ENCODE peak calls at places on chromosomes 5 and 9, in six cellular contexts. O is GM10248, P is transverse colon, B is NB4, K is AG10803, G is fibroblast of lung. R is an unnamed sample.

GRCh38 chr5:112174959-112175594 is 244.0 kb downstream of the EPB41L4A start:
- DNase-seq in O (peak), P (no peak), B (peak), K (peak), G (peak), R (peak)

GRCh38 chr5:23013395-23013994 is 160.4 kb upstream of the CDH12 start:
- DNase-seq in O (no peak), P (no peak), B (no peak), K (no peak), G (peak), R (no peak)

GRCh38 chr5:55364537-55365055 is 56.8 kb downstream of the MTREX start:
- DNase-seq in O (peak), P (no peak), B (no peak), K (no peak), G (no peak), R (no peak)

GRCh38 chr9:116589392-116590354 is 97.4 kb upstream of the TRIM32 start:
- DNase-seq in O (peak), P (no peak), B (peak), K (peak), G (peak), R (no peak)

GRCh38 chr5:148383564-148384388 is at the start of gene FBXO38:
- DNase-seq in O (peak), P (peak), B (peak), K (peak), G (peak), R (peak)

GRCh38 chr5:15014809-15015208 is 143.2 kb upstream of the ANKH start:
- DNase-seq in O (no peak), P (no peak), B (no peak), K (peak), G (no peak), R (no peak)

GRCh38 chr5:29193972-29194371 is 1999.5 kb upstream of the CDH6 start:
- DNase-seq in O (no peak), P (no peak), B (no peak), K (no peak), G (no peak), R (no peak)

GRCh38 chr9:94805585-94805984 is 79.1 kb downstream of the AOPEP start:
- DNase-seq in O (no peak), P (peak), B (peak), K (peak), G (peak), R (no peak)

GRCh38 chr5:116473706-116474105 is 100.9 kb downstream of the SEMA6A start:
- DNase-seq in O (no peak), P (no peak), B (no peak), K (no peak), G (no peak), R (no peak)

GRCh38 chr9:123296174-123296573 is 27.8 kb upstream of the STRBP start:
- DNase-seq in O (no peak), P (no peak), B (no peak), K (no peak), G (no peak), R (no peak)

GRCh38 chr5:127275641-127276193 is 14.9 kb upstream of the MEGF10 start:
- DNase-seq in O (no peak), P (no peak), B (no peak), K (no peak), G (no peak), R (no peak)

GRCh38 chr9:107280543-107280942 is 2.5 kb upstream of the RAD23B start:
- DNase-seq in O (no peak), P (no peak), B (no peak), K (no peak), G (no peak), R (no peak)

GRCh38 chr5:27854243-27854852 is 816.0 kb upstream of the CDH9 start:
- DNase-seq in O (no peak), P (no peak), B (no peak), K (no peak), G (no peak), R (no peak)

GRCh38 chr9:95719354-95719753 is 156.1 kb upstream of the ERCC6L2 start:
- DNase-seq in O (no peak), P (peak), B (no peak), K (no peak), G (no peak), R (no peak)

GRCh38 chr5:170390472-170390871 is 1.3 kb upstream of the KCNMB1 start:
- DNase-seq in O (no peak), P (no peak), B (no peak), K (no peak), G (no peak), R (no peak)

DNA sequence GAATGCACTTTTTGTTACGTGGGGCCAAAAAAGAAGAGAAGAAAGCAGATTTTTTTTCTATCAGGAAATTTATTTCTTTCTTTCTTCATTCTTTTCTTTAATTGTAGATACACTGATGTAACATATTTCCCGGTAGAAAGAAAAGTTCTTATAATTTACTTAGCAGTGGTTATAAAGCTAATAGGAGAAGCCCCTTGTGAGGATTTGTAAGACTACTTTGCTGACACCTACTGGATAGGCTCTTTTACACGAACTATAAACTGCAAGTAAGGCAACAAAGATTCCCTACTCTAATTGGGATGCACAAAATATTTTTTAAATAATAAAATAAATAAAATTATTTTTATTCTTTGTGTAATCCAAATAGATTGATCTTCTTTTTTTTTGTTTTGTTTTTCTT is 284.4 kb downstream of the DNAH5 start:
- DNase-seq in O (no peak), P (no peak), B (peak), K (peak), G (no peak), R (no peak)
- TF ChIP-seq CTCF in O (no peak), P (no peak), B (no peak), K (peak), G (no peak), R (peak)

GRCh38 chr5:132839426-132840301 is 9.2 kb upstream of the SHROOM1 start:
- DNase-seq in O (no peak), P (peak), B (peak), K (peak), G (peak), R (no peak)
- TF ChIP-seq CTCF in O (no peak), P (no peak), B (no peak), K (no peak), G (no peak), R (no peak)

DNA sequence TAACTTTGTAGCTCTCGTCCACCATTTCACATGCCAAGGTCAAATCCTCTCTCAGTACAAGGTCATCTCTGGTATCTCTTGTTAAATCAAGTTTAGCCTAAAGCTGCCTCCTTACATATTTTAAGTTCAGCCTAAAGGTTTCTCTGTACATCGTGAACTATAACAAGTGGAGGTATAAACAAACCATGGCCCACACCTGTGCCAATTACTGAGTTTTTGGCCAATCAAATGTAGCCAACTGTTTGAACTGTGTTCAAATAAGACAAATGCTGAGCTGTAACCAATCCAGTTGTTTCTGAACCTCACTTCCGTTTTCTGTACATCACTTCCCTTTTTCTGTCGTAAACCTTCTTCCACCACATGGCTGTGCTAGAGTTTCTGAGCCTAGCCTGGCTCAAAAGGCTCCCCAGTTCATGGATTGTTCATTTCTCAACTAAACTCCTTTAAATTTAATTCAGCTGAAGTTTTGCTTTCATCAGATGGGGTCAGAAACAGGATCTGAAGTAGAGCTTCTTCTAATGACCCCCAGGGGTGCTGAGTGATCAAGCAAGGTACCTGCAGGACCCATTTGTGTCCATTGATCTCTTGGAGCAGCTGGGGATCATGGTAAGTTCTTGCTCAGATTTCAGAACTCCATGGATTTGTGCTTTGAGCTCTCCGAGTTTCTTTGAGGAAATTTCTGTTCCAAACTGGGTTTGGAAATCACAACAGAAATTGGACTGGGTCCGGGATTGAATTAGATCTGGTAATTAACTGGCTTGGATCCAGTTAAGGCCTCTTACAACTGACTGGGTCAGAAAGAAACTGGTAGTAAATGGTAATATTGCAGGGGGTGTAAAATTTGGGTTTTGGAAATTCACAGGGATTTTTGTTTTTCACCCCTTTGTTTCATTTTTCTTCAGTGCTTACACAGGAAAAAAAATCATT is 11.0 kb upstream of the NANS start:
- DNase-seq in O (no peak), P (no peak), B (peak), K (no peak), G (no peak), R (no peak)
- TF ChIP-seq CTCF in O (peak), P (no peak), B (no peak), K (no peak), G (no peak), R (no peak)

DNA sequence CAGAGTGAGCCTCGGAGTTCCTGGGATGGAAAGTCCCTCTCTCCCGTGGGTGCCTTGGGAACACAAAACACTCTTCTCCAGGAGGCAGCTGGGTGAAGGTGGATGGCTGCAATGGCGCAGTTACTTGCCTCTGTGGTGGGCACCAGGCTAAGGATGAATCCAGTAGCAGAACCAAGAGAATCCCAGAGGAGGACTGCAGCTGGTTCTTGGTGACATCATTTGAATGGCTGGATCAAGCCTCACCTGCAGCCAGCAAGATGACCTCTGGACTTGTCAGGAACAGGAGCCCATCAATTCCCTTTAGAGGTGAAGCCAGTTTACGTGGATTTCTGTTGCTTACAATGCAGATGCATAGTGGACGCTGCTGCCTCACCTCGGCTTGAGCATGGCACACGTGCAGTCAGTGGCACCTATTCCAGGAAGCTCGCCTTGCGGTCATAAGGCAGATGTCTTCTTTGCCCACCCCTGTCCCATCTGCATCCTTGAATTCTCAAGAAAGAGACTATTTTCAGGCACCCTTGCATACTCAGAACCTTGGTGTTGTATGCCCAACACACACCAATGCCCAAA is 34.1 kb upstream of the ADAMTS2 start:
- DNase-seq in O (no peak), P (no peak), B (no peak), K (no peak), G (no peak), R (no peak)
- TF ChIP-seq CTCF in O (no peak), P (no peak), B (no peak), K (no peak), G (no peak), R (no peak)

DNA sequence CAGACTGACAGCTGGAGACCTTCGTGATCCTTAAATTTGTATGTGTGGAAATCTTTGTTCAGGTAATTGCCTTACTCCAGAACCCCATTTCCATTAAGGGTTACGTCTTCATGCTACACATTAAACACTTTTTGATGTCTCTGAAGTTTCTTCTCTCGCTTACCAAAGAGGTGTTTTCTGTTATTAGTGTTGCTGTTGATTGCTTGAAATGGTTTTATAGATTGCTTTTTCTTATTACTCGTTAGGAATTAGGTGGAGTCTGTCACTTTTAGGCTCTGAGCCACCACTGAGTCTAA is 62.3 kb upstream of the PPARGC1B start:
- DNase-seq in O (no peak), P (no peak), B (no peak), K (no peak), G (no peak), R (no peak)
- TF ChIP-seq CTCF in O (no peak), P (peak), B (no peak), K (no peak), G (no peak), R (peak)

GRCh38 chr5:72651109-72651508 is 143.9 kb upstream of the ZNF366 start:
- DNase-seq in O (no peak), P (no peak), B (no peak), K (no peak), G (no peak), R (no peak)
- TF ChIP-seq CTCF in O (no peak), P (no peak), B (no peak), K (no peak), G (no peak), R (no peak)

GRCh38 chr5:77306531-77306930 is 96.1 kb downstream of the PDE8B start:
- DNase-seq in O (no peak), P (no peak), B (no peak), K (peak), G (no peak), R (no peak)

GRCh38 chr5:77308154-77308960 is 97.9 kb downstream of the PDE8B start:
- DNase-seq in O (no peak), P (no peak), B (peak), K (no peak), G (no peak), R (no peak)

GRCh38 chr5:77305222-77305846 is 94.9 kb downstream of the PDE8B start:
- DNase-seq in O (no peak), P (no peak), B (no peak), K (no peak), G (no peak), R (no peak)

GRCh38 chr5:77304388-77304787 is 93.9 kb downstream of the PDE8B start:
- DNase-seq in O (no peak), P (no peak), B (no peak), K (no peak), G (no peak), R (no peak)

DNA sequence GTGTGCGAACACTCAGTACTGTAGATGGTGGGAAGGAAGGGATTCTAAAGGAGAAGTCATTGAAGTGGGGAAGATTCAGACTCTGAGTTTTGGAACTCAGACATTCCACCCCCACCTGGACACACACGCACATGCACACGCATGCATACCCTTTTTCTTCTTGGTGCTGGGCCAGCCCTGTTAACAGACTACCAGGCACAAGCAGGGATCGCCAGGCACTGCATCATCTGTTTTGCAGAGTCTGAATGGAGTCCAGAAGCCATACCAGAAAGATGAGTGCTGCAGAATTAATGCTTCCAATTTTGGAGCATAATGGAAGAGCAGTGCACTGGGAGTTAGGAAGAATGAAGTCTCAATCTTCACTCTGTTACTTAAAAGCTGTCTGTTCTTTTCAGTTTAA is 95.4 kb downstream of the PDE8B start:
- DNase-seq in O (no peak), P (no peak), B (no peak), K (peak), G (peak), R (no peak)
- TF ChIP-seq CTCF in O (no peak), P (no peak), B (no peak), K (no peak), G (no peak), R (no peak)

R was measured in neural crest cell.